ENCODE peak calls at places on chromosomes 12 and 14, in ten cellular contexts. One of them, this sample, is unnamed.

GRCh38 chr14:101072945-101073597 is 169.5 kb upstream of the RTL1 start:
- DNase-seq in mucosa of gallbladder: peak; percentile 80
- DNase-seq in T-helper 1 cell: no peak
- DNase-seq in T47D: peak; percentile 99
- DNase-seq in GM12892: no peak
- DNase-seq in Panc1: peak; percentile 75
- DNase-seq in M059J: peak; percentile 97
- DNase-seq in small intestine: peak; percentile 65
- DNase-seq in pancreas: peak; percentile 32
- DNase-seq in dorsolateral prefrontal cortex: peak; percentile 67
- DNase-seq in this sample: peak; percentile 99

GRCh38 chr12:125185740-125186470 is 120.7 kb downstream of the AACS start:
- DNase-seq in dorsolateral prefrontal cortex: peak; percentile 61
- DNase-seq in T47D: peak; percentile 87
- DNase-seq in T-helper 1 cell: no peak
- DNase-seq in GM12892: peak; percentile 52
- DNase-seq in M059J: peak; percentile 54
- DNase-seq in pancreas: peak; percentile 81
- DNase-seq in Panc1: no peak
- DNase-seq in small intestine: peak; percentile 63
- DNase-seq in mucosa of gallbladder: peak; percentile 78
- DNase-seq in this sample: peak; percentile 93

GRCh38 chr12:1851126-1851791 is 30.9 kb downstream of the LRTM2 start:
- DNase-seq in mucosa of gallbladder: no peak
- DNase-seq in M059J: peak; percentile 55
- DNase-seq in Panc1: no peak
- DNase-seq in T47D: no peak
- DNase-seq in T-helper 1 cell: no peak
- DNase-seq in pancreas: no peak
- DNase-seq in dorsolateral prefrontal cortex: no peak
- DNase-seq in GM12892: no peak
- DNase-seq in small intestine: peak; percentile 18
- DNase-seq in this sample: peak; percentile 57

GRCh38 chr14:59377991-59378720 is 87.0 kb downstream of the GPR135 start:
- DNase-seq in pancreas: no peak
- DNase-seq in M059J: no peak
- DNase-seq in T47D: no peak
- DNase-seq in T-helper 1 cell: no peak
- DNase-seq in Panc1: no peak
- DNase-seq in dorsolateral prefrontal cortex: no peak
- DNase-seq in mucosa of gallbladder: no peak
- DNase-seq in small intestine: peak; percentile 25
- DNase-seq in GM12892: no peak
- DNase-seq in this sample: peak; percentile 7

GRCh38 chr12:84874125-84874824 is 38.3 kb downstream of the SLC6A15 start:
- DNase-seq in T-helper 1 cell: no peak
- DNase-seq in GM12892: no peak
- DNase-seq in T47D: peak; percentile 13
- DNase-seq in M059J: peak; percentile 40
- DNase-seq in Panc1: peak; percentile 10
- DNase-seq in dorsolateral prefrontal cortex: no peak
- DNase-seq in small intestine: peak; percentile 47
- DNase-seq in mucosa of gallbladder: no peak
- DNase-seq in pancreas: no peak
- DNase-seq in this sample: peak; percentile 26

GRCh38 chr14:100147181-100147631 is 12.2 kb downstream of the DEGS2 start:
- DNase-seq in small intestine: peak; percentile 83
- DNase-seq in T47D: no peak
- DNase-seq in pancreas: no peak
- DNase-seq in T-helper 1 cell: peak; percentile 51
- DNase-seq in Panc1: no peak
- DNase-seq in GM12892: peak; percentile 56
- DNase-seq in M059J: no peak
- DNase-seq in mucosa of gallbladder: no peak
- DNase-seq in dorsolateral prefrontal cortex: peak; percentile 64
- DNase-seq in this sample: no peak

GRCh38 chr14:106380740-106381139 is 854.4 kb downstream of the TMEM121 start:
- DNase-seq in Panc1: no peak
- DNase-seq in pancreas: no peak
- DNase-seq in T-helper 1 cell: no peak
- DNase-seq in small intestine: no peak
- DNase-seq in dorsolateral prefrontal cortex: no peak
- DNase-seq in M059J: no peak
- DNase-seq in mucosa of gallbladder: no peak
- DNase-seq in GM12892: no peak
- DNase-seq in T47D: no peak
- DNase-seq in this sample: no peak

GRCh38 chr12:99984271-99985128 is at the start of gene ANKS1B:
- DNase-seq in M059J: peak; percentile 60
- DNase-seq in T47D: peak; percentile 85
- DNase-seq in mucosa of gallbladder: peak; percentile 19
- DNase-seq in GM12892: peak; percentile 26
- DNase-seq in T-helper 1 cell: no peak
- DNase-seq in dorsolateral prefrontal cortex: peak; percentile 72
- DNase-seq in pancreas: peak; percentile 56
- DNase-seq in small intestine: peak; percentile 11
- DNase-seq in Panc1: no peak
- DNase-seq in this sample: peak; percentile 67

GRCh38 chr12:96220902-96221301 is 26.7 kb downstream of the ELK3 start:
- DNase-seq in M059J: peak; percentile 57
- DNase-seq in dorsolateral prefrontal cortex: no peak
- DNase-seq in GM12892: no peak
- DNase-seq in Panc1: no peak
- DNase-seq in mucosa of gallbladder: no peak
- DNase-seq in small intestine: no peak
- DNase-seq in pancreas: no peak
- DNase-seq in T47D: no peak
- DNase-seq in T-helper 1 cell: no peak
- DNase-seq in this sample: peak; percentile 27

GRCh38 chr14:37124617-37125016 is 47.8 kb downstream of the SLC25A21 start:
- DNase-seq in T-helper 1 cell: no peak
- DNase-seq in T47D: no peak
- DNase-seq in M059J: peak; percentile 28
- DNase-seq in GM12892: no peak
- DNase-seq in Panc1: no peak
- DNase-seq in mucosa of gallbladder: no peak
- DNase-seq in dorsolateral prefrontal cortex: no peak
- DNase-seq in pancreas: no peak
- DNase-seq in small intestine: no peak
- DNase-seq in this sample: peak; percentile 72

GRCh38 chr14:51807355-51807754 is 53.1 kb upstream of the GNG2 start:
- DNase-seq in T47D: no peak
- DNase-seq in dorsolateral prefrontal cortex: peak; percentile 42
- DNase-seq in T-helper 1 cell: no peak
- DNase-seq in mucosa of gallbladder: no peak
- DNase-seq in M059J: peak; percentile 57
- DNase-seq in small intestine: no peak
- DNase-seq in pancreas: no peak
- DNase-seq in GM12892: no peak
- DNase-seq in Panc1: no peak
- DNase-seq in this sample: no peak

GRCh38 chr14:32939254-32940065 is 781 bp downstream of the NPAS3 start:
- DNase-seq in T47D: peak; percentile 72
- DNase-seq in mucosa of gallbladder: peak; percentile 63
- DNase-seq in T-helper 1 cell: no peak
- DNase-seq in M059J: peak; percentile 77
- DNase-seq in small intestine: peak; percentile 5
- DNase-seq in pancreas: peak; percentile 83
- DNase-seq in Panc1: no peak
- DNase-seq in GM12892: no peak
- DNase-seq in dorsolateral prefrontal cortex: peak; percentile 38
- DNase-seq in this sample: peak; percentile 93

GRCh38 chr12:55696141-55696540 is 11.6 kb downstream of the ITGA7 start:
- DNase-seq in small intestine: no peak
- DNase-seq in T-helper 1 cell: no peak
- DNase-seq in T47D: no peak
- DNase-seq in pancreas: no peak
- DNase-seq in dorsolateral prefrontal cortex: no peak
- DNase-seq in GM12892: no peak
- DNase-seq in Panc1: no peak
- DNase-seq in mucosa of gallbladder: no peak
- DNase-seq in M059J: no peak
- DNase-seq in this sample: no peak

GRCh38 chr14:99191663-99192621 is 80.1 kb downstream of the BCL11B start:
- DNase-seq in T47D: peak; percentile 85
- DNase-seq in pancreas: peak; percentile 60
- DNase-seq in M059J: peak; percentile 50
- DNase-seq in T-helper 1 cell: no peak
- DNase-seq in GM12892: no peak
- DNase-seq in small intestine: peak; percentile 33
- DNase-seq in Panc1: no peak
- DNase-seq in dorsolateral prefrontal cortex: peak; percentile 74
- DNase-seq in mucosa of gallbladder: peak; percentile 71
- DNase-seq in this sample: peak; percentile 88

GRCh38 chr14:28773917-28774691 is 7.5 kb downstream of the FOXG1 start:
- DNase-seq in Panc1: no peak
- DNase-seq in T47D: peak; percentile 94
- DNase-seq in mucosa of gallbladder: no peak
- DNase-seq in GM12892: no peak
- DNase-seq in M059J: peak; percentile 88
- DNase-seq in small intestine: no peak
- DNase-seq in T-helper 1 cell: no peak
- DNase-seq in pancreas: no peak
- DNase-seq in dorsolateral prefrontal cortex: peak; percentile 37
- DNase-seq in this sample: peak; percentile 90

GRCh38 chr14:99419905-99420304 is 60.8 kb downstream of the SETD3 start:
- DNase-seq in mucosa of gallbladder: no peak
- DNase-seq in Panc1: no peak
- DNase-seq in dorsolateral prefrontal cortex: no peak
- DNase-seq in small intestine: no peak
- DNase-seq in M059J: no peak
- DNase-seq in pancreas: no peak
- DNase-seq in GM12892: no peak
- DNase-seq in T47D: no peak
- DNase-seq in T-helper 1 cell: no peak
- DNase-seq in this sample: no peak

This sample was measured in Daoy.